ENCODE peak calls at places on chromosomes 7 and 10, in nine cellular contexts. E, C, K, Q, H, D, L, O and T are unnamed samples.

GRCh38 chr7:43117842-43118241 is 5.4 kb downstream of the HECW1 start:
- DNase-seq in E (no peak), H (no peak), L (no peak), C (no peak), Q (no peak), K (no peak), O (no peak), D (no peak), T (no peak)

GRCh38 chr10:35185260-35186034 is 58.8 kb downstream of the CREM start:
- DNase-seq in K (no peak), E (no peak), Q (no peak), D (no peak), H (no peak), L (no peak), O (no peak), C (no peak), T (no peak)

GRCh38 chr7:8035647-8036518 is 67.3 kb downstream of the GLCCI1 start:
- DNase-seq in C (peak), K (peak), L (no peak), Q (peak), H (peak), E (no peak), O (no peak), D (no peak), T (no peak)

GRCh38 chr10:35353399-35353798 is 17.1 kb downstream of the CCNY start:
- DNase-seq in D (no peak), O (no peak), K (no peak), E (no peak), L (no peak), Q (no peak), H (no peak), C (no peak), T (no peak)

GRCh38 chr7:42314696-42315095 is 77.7 kb upstream of the GLI3 start:
- DNase-seq in E (no peak), C (no peak), L (no peak), K (peak), D (no peak), O (no peak), Q (no peak), H (no peak), T (no peak)

GRCh38 chr7:100147278-100147677 is 1.4 kb upstream of the LAMTOR4 start:
- DNase-seq in E (no peak), K (no peak), H (no peak), L (no peak), D (no peak), O (no peak), Q (no peak), C (no peak), T (no peak)

GRCh38 chr10:77810446-77811335 is 115.9 kb downstream of the DLG5 start:
- DNase-seq in H (no peak), L (no peak), C (no peak), Q (no peak), O (peak), D (no peak), E (no peak), K (no peak), T (no peak)

GRCh38 chr10:5524721-5525531 is at the start of gene CALML3:
- DNase-seq in L (no peak), D (peak), K (no peak), Q (no peak), O (peak), E (peak), H (no peak), C (no peak), T (peak)

GRCh38 chr7:87959336-87959735 is 25.3 kb downstream of the ADAM22 start:
- DNase-seq in O (no peak), L (no peak), K (no peak), C (no peak), D (no peak), E (no peak), Q (no peak), H (no peak), T (no peak)

GRCh38 chr10:69048103-69048502 is 39.8 kb upstream of the SRGN start:
- DNase-seq in Q (peak), O (no peak), D (peak), K (no peak), L (no peak), C (no peak), E (no peak), H (no peak), T (peak)

GRCh38 chr7:22380333-22380732 is 23.4 kb upstream of the RAPGEF5 start:
- DNase-seq in H (no peak), C (no peak), K (no peak), Q (no peak), D (no peak), L (no peak), E (no peak), O (no peak), T (no peak)

GRCh38 chr10:74150151-74151056 is at the start of gene AP3M1:
- DNase-seq in E (peak), D (peak), C (no peak), H (no peak), Q (no peak), O (peak), L (peak), K (no peak), T (peak)

GRCh38 chr7:28383949-28384348 is 28.4 kb upstream of the CREB5 start:
- DNase-seq in K (no peak), D (no peak), E (no peak), C (no peak), Q (no peak), O (no peak), L (no peak), H (no peak), T (no peak)

GRCh38 chr7:2157473-2158279 is 75.1 kb downstream of the MAD1L1 start:
- DNase-seq in E (peak), L (no peak), O (peak), H (no peak), D (peak), K (peak), Q (peak), C (peak), T (peak)

GRCh38 chr7:42843209-42843800 is 68.6 kb downstream of the C7orf25 start:
- DNase-seq in E (peak), Q (peak), K (peak), D (peak), H (no peak), L (no peak), C (peak), O (peak), T (no peak)

GRCh38 chr10:61140765-61141392 is 196.9 kb upstream of the RHOBTB1 start:
- DNase-seq in D (no peak), O (no peak), C (peak), L (no peak), Q (peak), E (no peak), H (peak), K (peak), T (no peak)

GRCh38 chr7:116776610-116777289 is 85.6 kb upstream of the CAPZA2 start:
- DNase-seq in K (peak), D (no peak), Q (peak), O (no peak), L (no peak), H (no peak), C (peak), E (no peak), T (no peak)

GRCh38 chr7:75624134-75624832 is 114.5 kb downstream of the HIP1 start:
- DNase-seq in K (peak), E (peak), D (peak), O (peak), H (no peak), Q (peak), L (no peak), C (no peak), T (peak)

GRCh38 chr7:108167460-108167859 is 37.3 kb upstream of the LAMB4 start:
- DNase-seq in Q (no peak), K (peak), D (no peak), H (no peak), E (no peak), O (no peak), L (no peak), C (no peak), T (no peak)

GRCh38 chr10:104028146-104028545 is 57.5 kb downstream of the COL17A1 start:
- DNase-seq in H (peak), D (no peak), L (no peak), E (no peak), K (peak), O (no peak), C (peak), Q (peak), T (no peak)

GRCh38 chr10:89001024-89001423 is 10.4 kb downstream of the FAS start:
- DNase-seq in L (no peak), Q (no peak), K (no peak), O (no peak), D (no peak), C (no peak), E (no peak), H (peak), T (no peak)

GRCh38 chr10:87177-88080 is 38.3 kb upstream of the TUBB8 start:
- DNase-seq in C (no peak), Q (no peak), L (no peak), H (no peak), E (no peak), D (no peak), K (no peak), O (no peak), T (no peak)

GRCh38 chr10:34716234-34716633 is 98.9 kb downstream of the PARD3 start:
- DNase-seq in Q (no peak), K (no peak), E (no peak), C (no peak), H (no peak), L (no peak), D (no peak), O (no peak), T (no peak)

GRCh38 chr10:78532480-78533046 is 498.9 kb downstream of the RPS24 start:
- DNase-seq in L (no peak), Q (no peak), H (no peak), C (no peak), E (no peak), D (no peak), O (no peak), K (no peak), T (no peak)

GRCh38 chr10:113958631-113959382 is 84.9 kb upstream of the ADRB1 start:
- DNase-seq in O (no peak), K (peak), D (no peak), H (no peak), Q (peak), E (peak), L (no peak), C (peak), T (peak)

GRCh38 chr10:3760083-3760482 is 24.9 kb downstream of the KLF6 start:
- DNase-seq in O (no peak), D (no peak), H (no peak), K (no peak), Q (no peak), L (no peak), C (no peak), E (no peak), T (no peak)

GRCh38 chr7:128370491-128370890 is 9.0 kb upstream of the PRRT4 start:
- DNase-seq in D (no peak), K (no peak), Q (no peak), H (no peak), L (no peak), E (no peak), C (no peak), O (no peak), T (no peak)

GRCh38 chr7:4880218-4880617 is 3.3 kb downstream of the RADIL start:
- DNase-seq in D (no peak), E (no peak), C (no peak), K (peak), Q (no peak), L (no peak), H (no peak), O (no peak), T (no peak)

GRCh38 chr7:14336256-14336655 is 346.8 kb upstream of the ETV1 start:
- DNase-seq in L (no peak), D (no peak), H (no peak), K (no peak), C (no peak), Q (no peak), O (no peak), E (no peak), T (no peak)

GRCh38 chr7:74228951-74229900 is 19.4 kb downstream of the LAT2 start:
- DNase-seq in L (no peak), O (no peak), Q (no peak), D (no peak), E (no peak), K (no peak), H (no peak), C (no peak), T (no peak)

GRCh38 chr7:44849277-44850210 is 1.7 kb upstream of the H2AZ2 start:
- DNase-seq in Q (no peak), C (no peak), D (no peak), E (no peak), K (peak), O (no peak), L (no peak), H (no peak), T (no peak)

GRCh38 chr10:126014309-126014708 is 117.9 kb downstream of the FANK1 start:
- DNase-seq in D (no peak), L (no peak), O (no peak), Q (peak), C (no peak), K (peak), H (no peak), E (no peak), T (no peak)
- H3K27ac ChIP-seq in D (no peak), L (no peak), O (no peak), Q (peak), C (peak), K (no peak), H (peak), E (no peak), T (no peak)

DNA sequence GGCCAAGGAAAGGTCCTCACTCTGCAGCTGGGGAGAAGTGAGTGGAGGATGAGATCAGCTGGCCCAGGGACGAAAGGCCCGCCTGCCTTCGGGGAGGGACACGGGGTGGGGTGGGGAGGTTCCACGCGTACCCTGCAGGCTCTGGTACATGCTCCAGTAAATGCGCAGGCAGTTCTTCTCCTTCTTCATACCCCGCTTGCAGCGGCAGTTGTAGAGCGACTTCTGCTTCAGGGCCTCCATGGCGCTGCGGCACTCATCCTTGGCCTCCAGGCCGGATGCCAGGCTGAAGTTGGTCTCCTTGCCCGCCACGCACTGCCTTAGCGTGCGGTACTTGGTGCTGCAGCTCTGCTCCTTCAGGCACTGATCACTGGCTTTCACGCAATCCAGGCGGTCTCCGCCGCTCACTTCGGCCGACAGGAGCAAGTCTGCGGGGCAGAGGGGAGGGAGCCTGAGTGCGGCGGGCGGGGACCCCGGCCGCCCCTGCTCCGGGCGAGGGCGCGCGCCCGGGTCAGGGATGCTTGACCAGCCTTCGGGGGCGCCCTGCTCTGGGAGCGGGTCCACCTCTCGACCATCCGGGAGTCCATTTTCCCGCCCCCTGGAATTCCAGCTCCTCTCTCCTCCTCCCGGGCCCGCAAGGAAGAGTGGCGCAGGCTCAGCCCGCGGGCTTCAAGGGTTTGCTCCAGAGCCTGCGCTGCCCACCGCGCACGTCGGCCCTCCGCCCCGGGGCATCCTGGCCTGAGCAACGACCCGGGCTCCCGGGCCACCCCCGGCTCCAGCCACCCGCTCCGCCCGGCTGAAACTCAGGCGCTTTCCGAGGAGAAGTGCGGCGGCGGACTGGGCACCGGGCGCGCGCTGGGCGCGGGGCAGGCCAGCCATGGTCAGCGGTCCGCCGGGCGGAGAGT is 2.1 kb downstream of the GFRA1 start:
- DNase-seq in L (no peak), Q (peak), O (peak), K (peak), H (no peak), E (no peak), C (no peak), D (no peak), T (no peak)
- H3K4me3 ChIP-seq in L (no peak), Q (peak), O (peak), K (peak), H (no peak), E (peak), C (peak), D (peak), T (peak)

GRCh38 chr7:33732462-33732861 is 172.9 kb upstream of the BMPER start:
- DNase-seq in H (no peak), D (no peak), K (no peak), C (no peak), Q (no peak), E (no peak), O (no peak), L (no peak), T (no peak)

GRCh38 chr7:33727415-33727814 is 177.9 kb upstream of the BMPER start:
- DNase-seq in C (no peak), D (no peak), O (no peak), Q (no peak), L (no peak), E (no peak), K (no peak), H (no peak), T (no peak)

GRCh38 chr7:33728779-33729646 is 176.3 kb upstream of the BMPER start:
- DNase-seq in H (no peak), C (no peak), D (no peak), L (no peak), K (no peak), Q (no peak), O (no peak), E (no peak), T (no peak)

GRCh38 chr7:33733865-33734650 is 171.3 kb upstream of the BMPER start:
- DNase-seq in E (peak), Q (no peak), D (no peak), K (no peak), C (no peak), H (no peak), O (peak), L (no peak), T (no peak)

GRCh38 chr7:33730958-33731357 is 174.4 kb upstream of the BMPER start:
- DNase-seq in K (no peak), D (no peak), C (no peak), H (no peak), L (no peak), O (no peak), Q (no peak), E (no peak), T (no peak)
- H3K27ac ChIP-seq in K (no peak), D (no peak), C (no peak), H (no peak), L (no peak), O (no peak), Q (no peak), E (no peak), T (no peak)

DNA sequence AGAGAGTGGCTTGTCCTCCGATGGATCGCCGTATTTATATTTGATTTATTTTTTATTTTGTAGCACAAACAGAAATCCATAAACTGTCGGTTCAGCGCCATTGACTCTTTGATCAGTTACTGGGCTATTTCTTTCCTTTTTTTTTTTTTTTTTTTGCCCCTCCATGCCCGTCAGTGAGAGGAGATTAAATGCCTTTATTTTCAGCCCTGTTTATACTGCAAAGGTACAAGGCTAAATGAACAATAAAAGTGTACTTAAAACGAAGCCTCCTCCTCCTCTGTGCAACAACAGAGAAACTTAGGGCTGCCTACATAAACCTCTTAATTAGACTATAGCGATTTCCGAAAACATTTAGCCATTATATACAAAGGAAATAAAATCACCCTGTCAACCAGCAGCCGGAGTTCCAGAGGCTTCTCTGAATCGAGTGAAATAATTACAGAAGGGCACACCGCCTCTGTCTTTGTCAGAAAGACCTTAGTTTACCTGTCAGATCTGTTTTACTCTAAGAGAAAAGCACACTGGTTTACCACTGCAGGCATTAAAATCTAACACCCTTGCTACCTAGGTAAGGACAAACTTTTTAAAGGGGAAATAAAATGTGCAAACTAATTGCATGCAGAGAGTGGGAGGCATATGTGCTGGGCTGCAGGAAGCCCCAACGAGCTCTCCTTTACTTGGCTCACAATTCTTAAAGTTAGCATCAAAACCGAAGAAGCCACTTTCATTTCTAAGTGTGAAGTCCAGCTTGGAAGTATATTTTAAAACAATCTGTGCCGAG is 3.4 kb downstream of the EBF3 start:
- DNase-seq in Q (no peak), O (no peak), K (no peak), D (no peak), C (no peak), L (no peak), E (no peak), H (no peak), T (no peak)
- H3K4me3 ChIP-seq in Q (peak), O (peak), K (no peak), D (no peak), C (no peak), L (no peak), E (no peak), H (no peak), T (peak)